ENCODE peak calls at places on chromosomes 2 and 18, in six cellular contexts. One of them, this sample, is unnamed.

GRCh38 chr2:5164806-5165525 is 527.2 kb upstream of the SOX11 start:
- DNase-seq in cardiac muscle cell: no peak
- DNase-seq in ovary: no peak
- DNase-seq in Peyer's patch: no peak
- DNase-seq in BE2C: no peak
- DNase-seq in A549: no peak
- DNase-seq in this sample: no peak

GRCh38 chr2:146801886-146802285 is 1042.9 kb upstream of the ACVR2A start:
- DNase-seq in ovary: no peak
- DNase-seq in A549: no peak
- DNase-seq in Peyer's patch: no peak
- DNase-seq in BE2C: no peak
- DNase-seq in cardiac muscle cell: no peak
- DNase-seq in this sample: no peak

GRCh38 chr2:128445533-128445900 is 126.8 kb upstream of the HS6ST1 start:
- DNase-seq in ovary: no peak
- DNase-seq in Peyer's patch: peak; percentile 41
- DNase-seq in BE2C: no peak
- DNase-seq in A549: no peak
- DNase-seq in cardiac muscle cell: no peak
- DNase-seq in this sample: no peak

GRCh38 chr18:23992119-23992940 is 22.2 kb upstream of the TTC39C start:
- DNase-seq in ovary: peak; percentile 59
- DNase-seq in Peyer's patch: peak; percentile 66
- DNase-seq in A549: no peak
- DNase-seq in BE2C: no peak
- DNase-seq in cardiac muscle cell: no peak
- DNase-seq in this sample: no peak

GRCh38 chr18:78801011-78801410 is 178.6 kb upstream of the SALL3 start:
- DNase-seq in Peyer's patch: no peak
- DNase-seq in A549: no peak
- DNase-seq in BE2C: no peak
- DNase-seq in ovary: no peak
- DNase-seq in cardiac muscle cell: no peak
- DNase-seq in this sample: no peak

GRCh38 chr2:239178954-239179353 is 221.9 kb downstream of the HDAC4 start:
- DNase-seq in BE2C: peak; percentile 7
- DNase-seq in ovary: peak; percentile 13
- DNase-seq in A549: no peak
- DNase-seq in Peyer's patch: peak; percentile 28
- DNase-seq in cardiac muscle cell: no peak
- DNase-seq in this sample: no peak

GRCh38 chr18:25503567-25504081 is 151.7 kb upstream of the ZNF521 start:
- DNase-seq in BE2C: no peak
- DNase-seq in A549: peak; percentile 27
- DNase-seq in ovary: peak; percentile 57
- DNase-seq in Peyer's patch: peak; percentile 56
- DNase-seq in cardiac muscle cell: peak; percentile 55
- DNase-seq in this sample: no peak

GRCh38 chr18:22342625-22343024 is 75.1 kb downstream of the CTAGE1 start:
- DNase-seq in A549: no peak
- DNase-seq in BE2C: peak; percentile 83
- DNase-seq in cardiac muscle cell: peak; percentile 49
- DNase-seq in Peyer's patch: peak; percentile 90
- DNase-seq in ovary: no peak
- DNase-seq in this sample: no peak

GRCh38 chr2:40315684-40316083 is 136.2 kb downstream of the SLC8A1 start:
- DNase-seq in ovary: no peak
- DNase-seq in cardiac muscle cell: no peak
- DNase-seq in Peyer's patch: no peak
- DNase-seq in BE2C: no peak
- DNase-seq in A549: no peak
- DNase-seq in this sample: no peak

GRCh38 chr2:83531211-83531610 is 927.9 kb downstream of the SUCLG1 start:
- DNase-seq in cardiac muscle cell: no peak
- DNase-seq in ovary: no peak
- DNase-seq in BE2C: no peak
- DNase-seq in Peyer's patch: no peak
- DNase-seq in A549: no peak
- DNase-seq in this sample: no peak

GRCh38 chr18:26317353-26317865 is 91.2 kb downstream of the TAF4B start:
- DNase-seq in A549: peak; percentile 50
- DNase-seq in cardiac muscle cell: no peak
- DNase-seq in ovary: no peak
- DNase-seq in Peyer's patch: no peak
- DNase-seq in BE2C: no peak
- DNase-seq in this sample: no peak

GRCh38 chr2:70888389-70888924 is 47.2 kb upstream of the ATP6V1B1 start:
- DNase-seq in cardiac muscle cell: no peak
- DNase-seq in A549: no peak
- DNase-seq in Peyer's patch: no peak
- DNase-seq in ovary: no peak
- DNase-seq in BE2C: no peak
- DNase-seq in this sample: no peak

GRCh38 chr18:79687806-79688205 is 8.2 kb downstream of the CTDP1 start:
- DNase-seq in ovary: no peak
- DNase-seq in BE2C: no peak
- DNase-seq in A549: no peak
- DNase-seq in cardiac muscle cell: no peak
- DNase-seq in Peyer's patch: peak; percentile 41
- DNase-seq in this sample: no peak

GRCh38 chr2:30235859-30236535 is 4.7 kb downstream of the LBH start:
- DNase-seq in Peyer's patch: no peak
- DNase-seq in cardiac muscle cell: no peak
- DNase-seq in BE2C: no peak
- DNase-seq in ovary: no peak
- DNase-seq in A549: no peak
- DNase-seq in this sample: no peak

GRCh38 chr2:134852518-134852917 is 14.1 kb downstream of the ACMSD start:
- DNase-seq in A549: no peak
- DNase-seq in BE2C: no peak
- DNase-seq in cardiac muscle cell: peak; percentile 30
- DNase-seq in ovary: no peak
- DNase-seq in Peyer's patch: no peak
- DNase-seq in this sample: no peak

GRCh38 chr18:35049111-35050003 is 8.1 kb downstream of the MAPRE2 start:
- DNase-seq in Peyer's patch: no peak
- DNase-seq in BE2C: no peak
- DNase-seq in ovary: no peak
- DNase-seq in cardiac muscle cell: no peak
- DNase-seq in A549: no peak
- DNase-seq in this sample: no peak

GRCh38 chr2:39124770-39125075 is 3.9 kb upstream of the SOS1 start:
- DNase-seq in A549: no peak
- DNase-seq in Peyer's patch: no peak
- DNase-seq in cardiac muscle cell: no peak
- DNase-seq in BE2C: no peak
- DNase-seq in ovary: no peak
- DNase-seq in this sample: no peak

DNA sequence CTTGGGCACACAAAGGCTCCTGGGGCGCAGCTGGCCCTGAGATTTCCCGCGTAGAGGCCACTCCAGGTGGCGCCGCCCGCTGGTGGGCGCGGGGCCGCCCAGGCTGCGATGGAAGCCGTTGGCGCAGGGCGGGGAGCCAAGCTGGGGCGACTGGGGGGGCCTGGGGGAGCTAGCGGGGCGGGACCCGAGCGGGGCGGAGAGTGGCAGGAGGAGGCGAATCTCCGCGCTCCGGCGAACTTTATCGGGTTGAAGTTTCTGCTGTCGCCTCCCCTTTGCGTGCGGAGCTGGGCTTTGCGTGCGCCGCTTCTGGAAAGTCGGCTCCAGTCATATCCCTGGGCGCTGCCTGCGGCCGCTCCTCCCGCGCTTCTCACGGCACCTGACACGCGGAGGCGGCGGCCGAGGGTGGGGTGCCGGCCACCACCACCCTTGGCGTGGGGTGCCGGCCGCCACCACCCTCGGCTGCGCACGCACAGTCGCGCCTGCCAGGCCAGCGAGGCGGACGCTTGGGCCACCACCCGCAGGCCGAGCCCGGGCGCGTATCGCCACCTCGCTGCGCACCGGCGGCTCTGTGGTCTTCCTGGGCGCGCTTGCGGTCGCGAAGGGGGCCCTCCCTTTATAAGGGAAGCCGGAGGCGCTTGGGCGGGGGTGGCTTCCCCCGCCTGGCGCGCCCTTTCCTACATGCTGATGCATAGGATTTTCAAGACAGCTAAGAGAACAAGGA is 919 bp upstream of the CYP1B1 start:
- DNase-seq in Peyer's patch: peak; percentile 61
- DNase-seq in BE2C: peak; percentile 75
- DNase-seq in A549: peak; percentile 93
- DNase-seq in cardiac muscle cell: peak; percentile 74
- DNase-seq in ovary: peak; percentile 78
- DNase-seq in this sample: no peak
- TF ChIP-seq CTCF in Peyer's patch: no peak
- TF ChIP-seq CTCF in BE2C: peak; percentile 5
- TF ChIP-seq CTCF in A549: peak; percentile 70
- TF ChIP-seq CTCF in cardiac muscle cell: peak; percentile 40
- TF ChIP-seq CTCF in ovary: no peak
- TF ChIP-seq CTCF in this sample: no peak

GRCh38 chr2:36567711-36568408 is 30.1 kb downstream of the FEZ2 start:
- DNase-seq in Peyer's patch: no peak
- DNase-seq in ovary: no peak
- DNase-seq in BE2C: no peak
- DNase-seq in cardiac muscle cell: peak; percentile 39
- DNase-seq in A549: peak; percentile 37
- DNase-seq in this sample: no peak
- H3K4me3 ChIP-seq in Peyer's patch: no peak overlapping the region
- H3K4me3 ChIP-seq in ovary: no peak overlapping the region
- H3K4me3 ChIP-seq in BE2C: no peak overlapping the region
- H3K4me3 ChIP-seq in cardiac muscle cell: no peak overlapping the region
- H3K4me3 ChIP-seq in A549: peak overlapping the region; percentile 11
- H3K4me3 ChIP-seq in this sample: no peak overlapping the region

GRCh38 chr18:9926223-9926894 is 12.5 kb downstream of the VAPA start:
- DNase-seq in Peyer's patch: no peak
- DNase-seq in ovary: no peak
- DNase-seq in cardiac muscle cell: no peak
- DNase-seq in BE2C: no peak
- DNase-seq in A549: no peak
- DNase-seq in this sample: no peak

GRCh38 chr18:9925795-9926194 is 12.0 kb downstream of the VAPA start:
- DNase-seq in Peyer's patch: no peak
- DNase-seq in ovary: no peak
- DNase-seq in A549: no peak
- DNase-seq in cardiac muscle cell: no peak
- DNase-seq in BE2C: no peak
- DNase-seq in this sample: no peak

GRCh38 chr18:9926977-9927376 is 13.2 kb downstream of the VAPA start:
- DNase-seq in BE2C: no peak
- DNase-seq in cardiac muscle cell: no peak
- DNase-seq in A549: no peak
- DNase-seq in Peyer's patch: no peak
- DNase-seq in ovary: no peak
- DNase-seq in this sample: no peak

GRCh38 chr18:9928646-9929259 is 14.9 kb downstream of the VAPA start:
- DNase-seq in ovary: no peak
- DNase-seq in A549: no peak
- DNase-seq in Peyer's patch: no peak
- DNase-seq in cardiac muscle cell: no peak
- DNase-seq in BE2C: no peak
- DNase-seq in this sample: no peak

GRCh38 chr18:9927392-9928063 is 13.7 kb downstream of the VAPA start:
- DNase-seq in Peyer's patch: no peak
- DNase-seq in BE2C: no peak
- DNase-seq in ovary: no peak
- DNase-seq in cardiac muscle cell: no peak
- DNase-seq in A549: no peak
- DNase-seq in this sample: no peak
- TF ChIP-seq CTCF in Peyer's patch: no peak
- TF ChIP-seq CTCF in BE2C: no peak
- TF ChIP-seq CTCF in ovary: no peak
- TF ChIP-seq CTCF in cardiac muscle cell: no peak
- TF ChIP-seq CTCF in A549: no peak
- TF ChIP-seq CTCF in this sample: no peak

GRCh38 chr2:215140166-215140707 is 1.8 kb upstream of the ABCA12 start:
- DNase-seq in ovary: no peak
- DNase-seq in BE2C: no peak
- DNase-seq in A549: no peak
- DNase-seq in Peyer's patch: no peak
- DNase-seq in cardiac muscle cell: no peak
- DNase-seq in this sample: no peak

GRCh38 chr2:215137741-215138340 is 585 bp downstream of the ABCA12 start:
- DNase-seq in A549: no peak
- DNase-seq in Peyer's patch: no peak
- DNase-seq in cardiac muscle cell: no peak
- DNase-seq in ovary: no peak
- DNase-seq in BE2C: peak; percentile 25
- DNase-seq in this sample: no peak

GRCh38 chr2:215138466-215138865 is at the start of gene ABCA12:
- DNase-seq in ovary: no peak
- DNase-seq in Peyer's patch: no peak
- DNase-seq in cardiac muscle cell: no peak
- DNase-seq in A549: no peak
- DNase-seq in BE2C: no peak
- DNase-seq in this sample: no peak

GRCh38 chr2:215136669-215137328 is 1.6 kb downstream of the ABCA12 start:
- DNase-seq in A549: no peak
- DNase-seq in cardiac muscle cell: no peak
- DNase-seq in Peyer's patch: no peak
- DNase-seq in BE2C: no peak
- DNase-seq in ovary: no peak
- DNase-seq in this sample: no peak

GRCh38 chr2:215137329-215137686 is 1.1 kb downstream of the ABCA12 start:
- DNase-seq in ovary: no peak
- DNase-seq in A549: no peak
- DNase-seq in cardiac muscle cell: no peak
- DNase-seq in BE2C: no peak
- DNase-seq in Peyer's patch: no peak
- DNase-seq in this sample: no peak
- H3K4me3 ChIP-seq in ovary: no peak overlapping the region
- H3K4me3 ChIP-seq in A549: peak overlapping the region; percentile 8
- H3K4me3 ChIP-seq in cardiac muscle cell: no peak overlapping the region
- H3K4me3 ChIP-seq in BE2C: no peak overlapping the region
- H3K4me3 ChIP-seq in Peyer's patch: no peak overlapping the region
- H3K4me3 ChIP-seq in this sample: no peak overlapping the region

DNA sequence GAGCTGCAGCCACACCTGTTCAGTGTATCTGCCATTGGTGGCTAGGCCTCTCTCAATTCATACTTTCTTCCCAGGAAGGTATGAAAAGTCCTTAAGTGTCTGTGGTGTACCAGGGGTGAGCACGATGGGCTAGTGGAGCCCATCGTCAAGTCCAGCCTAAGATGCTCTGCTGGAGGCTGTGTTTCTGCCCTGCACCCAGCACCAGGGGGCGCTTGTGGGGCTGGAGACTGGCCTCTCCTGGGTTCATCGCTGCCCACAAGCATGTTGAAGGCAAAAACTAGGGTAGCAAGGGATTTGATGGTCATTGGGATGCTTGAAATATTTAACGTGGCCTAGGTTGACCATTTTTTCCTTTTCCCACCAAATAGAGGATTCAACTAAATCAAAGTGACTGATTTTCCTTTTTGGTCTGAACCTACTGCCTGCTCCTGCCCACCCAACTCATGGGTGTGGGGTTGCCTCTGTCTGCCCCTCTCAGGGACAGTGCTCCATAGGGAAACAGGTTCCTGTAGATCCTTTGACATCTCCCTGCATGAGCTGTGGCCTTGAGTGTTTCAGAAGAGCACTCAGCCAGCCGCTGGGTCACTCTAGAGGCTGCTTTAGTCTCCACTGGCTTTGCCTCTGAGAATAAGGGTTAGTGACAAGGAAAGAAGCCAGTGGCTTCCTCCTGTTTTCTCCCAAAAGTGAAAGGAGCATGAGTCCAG is 59.0 kb downstream of the TPGS2 start:
- DNase-seq in BE2C: peak; percentile 46
- DNase-seq in ovary: no peak
- DNase-seq in cardiac muscle cell: peak; percentile 40
- DNase-seq in Peyer's patch: no peak
- DNase-seq in A549: peak; percentile 16
- DNase-seq in this sample: no peak
- TF ChIP-seq CTCF in BE2C: peak; percentile 49
- TF ChIP-seq CTCF in ovary: no peak
- TF ChIP-seq CTCF in cardiac muscle cell: peak; percentile 47
- TF ChIP-seq CTCF in Peyer's patch: peak; percentile 24
- TF ChIP-seq CTCF in A549: peak; percentile 20
- TF ChIP-seq CTCF in this sample: peak; percentile 10